ENCODE peak calls at places on chromosomes 12 and 14, in four cellular contexts. One of them, this sample, is unnamed.

GRCh38 chr12:94898388-94898787 is 105.1 kb downstream of the NDUFA12 start:
- DNase-seq in SJSA1: no peak
- DNase-seq in hepatocyte: no peak
- DNase-seq in GM23248: no peak
- DNase-seq in this sample: no peak

GRCh38 chr12:89525002-89525823 is 617 bp upstream of the GALNT4 start:
- DNase-seq in GM23248: peak; percentile 64
- DNase-seq in hepatocyte: peak; percentile 74
- DNase-seq in SJSA1: peak; percentile 70
- DNase-seq in this sample: peak; percentile 35

GRCh38 chr12:107402041-107403022 is 283.3 kb upstream of the PWP1 start:
- DNase-seq in GM23248: peak; percentile 78
- DNase-seq in hepatocyte: peak; percentile 73
- DNase-seq in SJSA1: peak; percentile 38
- DNase-seq in this sample: no peak

GRCh38 chr12:53122961-53123468 is 19.7 kb downstream of the SOAT2 start:
- DNase-seq in SJSA1: peak; percentile 3
- DNase-seq in hepatocyte: no peak
- DNase-seq in GM23248: peak; percentile 37
- DNase-seq in this sample: no peak

GRCh38 chr12:66603981-66604380 is 74.9 kb downstream of the GRIP1 start:
- DNase-seq in GM23248: no peak
- DNase-seq in SJSA1: no peak
- DNase-seq in hepatocyte: no peak
- DNase-seq in this sample: no peak

GRCh38 chr12:104610513-104611235 is 153.9 kb downstream of the CHST11 start:
- DNase-seq in SJSA1: no peak
- DNase-seq in GM23248: no peak
- DNase-seq in hepatocyte: no peak
- DNase-seq in this sample: no peak

GRCh38 chr14:76753799-76754198 is 7.5 kb upstream of the VASH1 start:
- DNase-seq in GM23248: no peak
- DNase-seq in hepatocyte: no peak
- DNase-seq in SJSA1: no peak
- DNase-seq in this sample: no peak

GRCh38 chr14:33573296-33573695 is 377.6 kb downstream of the EGLN3 start:
- DNase-seq in hepatocyte: no peak
- DNase-seq in GM23248: no peak
- DNase-seq in SJSA1: no peak
- DNase-seq in this sample: no peak

GRCh38 chr14:52325126-52325525 is 11.0 kb downstream of the PTGER2 start:
- DNase-seq in GM23248: peak; percentile 74
- DNase-seq in hepatocyte: no peak
- DNase-seq in SJSA1: no peak
- DNase-seq in this sample: no peak

GRCh38 chr12:53995311-53996187 is 4.4 kb upstream of the HOXC9 start:
- DNase-seq in hepatocyte: peak; percentile 71
- DNase-seq in SJSA1: peak; percentile 89
- DNase-seq in GM23248: peak; percentile 64
- DNase-seq in this sample: no peak

GRCh38 chr14:103762011-103762410 is 46.4 kb downstream of the ZFYVE21 start:
- DNase-seq in GM23248: peak; percentile 32
- DNase-seq in hepatocyte: no peak
- DNase-seq in SJSA1: peak; percentile 8
- DNase-seq in this sample: no peak

GRCh38 chr14:103056322-103057027 is 874 bp downstream of the CDC42BPB start:
- DNase-seq in GM23248: peak; percentile 70
- DNase-seq in SJSA1: no peak
- DNase-seq in hepatocyte: peak; percentile 87
- DNase-seq in this sample: peak; percentile 84

GRCh38 chr12:12749433-12749832 is 32.3 kb downstream of the CDKN1B start:
- DNase-seq in GM23248: no peak
- DNase-seq in hepatocyte: no peak
- DNase-seq in SJSA1: peak; percentile 83
- DNase-seq in this sample: no peak

GRCh38 chr12:59708059-59708458 is 112.2 kb downstream of the SLC16A7 start:
- DNase-seq in hepatocyte: no peak
- DNase-seq in SJSA1: no peak
- DNase-seq in GM23248: peak; percentile 75
- DNase-seq in this sample: no peak

GRCh38 chr12:12723681-12724420 is 6.7 kb downstream of the CDKN1B start:
- DNase-seq in GM23248: peak; percentile 65
- DNase-seq in hepatocyte: peak; percentile 52
- DNase-seq in SJSA1: peak; percentile 66
- DNase-seq in this sample: peak; percentile 42

GRCh38 chr12:42729532-42729895 is 140.0 kb upstream of the PRICKLE1 start:
- DNase-seq in SJSA1: no peak
- DNase-seq in hepatocyte: peak; percentile 28
- DNase-seq in GM23248: peak; percentile 14
- DNase-seq in this sample: no peak

GRCh38 chr12:52076811-52077210 is 2.7 kb upstream of the SMIM41 start:
- DNase-seq in SJSA1: no peak
- DNase-seq in hepatocyte: no peak
- DNase-seq in GM23248: no peak
- DNase-seq in this sample: no peak

GRCh38 chr14:75279153-75279738 is 618 bp downstream of the FOS start:
- DNase-seq in SJSA1: peak; percentile 48
- DNase-seq in GM23248: peak; percentile 83
- DNase-seq in hepatocyte: peak; percentile 57
- DNase-seq in this sample: peak; percentile 80

GRCh38 chr14:41899416-41899815 is 292.7 kb downstream of the LRFN5 start:
- DNase-seq in hepatocyte: no peak
- DNase-seq in GM23248: peak; percentile 31
- DNase-seq in SJSA1: no peak
- DNase-seq in this sample: no peak

DNA sequence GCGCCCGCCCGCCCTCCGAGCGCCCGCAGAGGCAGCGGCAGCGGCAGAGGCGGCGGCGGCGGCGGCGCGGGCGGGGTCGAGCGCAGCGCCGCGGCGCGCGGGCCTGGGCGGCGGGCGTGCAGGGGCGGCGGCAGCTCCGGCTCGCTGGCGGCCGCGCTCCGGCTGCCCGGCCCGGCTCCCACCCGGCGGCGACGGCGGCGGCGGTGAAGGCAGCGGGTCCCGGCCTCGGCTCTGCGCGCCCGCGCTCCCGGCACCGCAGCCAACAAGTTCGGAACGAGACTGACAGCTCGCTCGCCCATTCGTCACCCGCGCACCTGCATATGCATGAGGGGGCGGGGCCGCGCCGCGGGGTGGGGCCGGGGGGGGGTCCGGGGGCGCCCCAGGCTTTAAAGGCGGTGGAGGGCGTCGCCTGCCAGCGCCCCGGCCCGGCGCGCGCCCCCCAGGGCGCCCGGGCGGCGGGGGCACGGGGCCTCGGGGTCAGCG is at the start of gene JAG2:
- DNase-seq in hepatocyte: peak; percentile 56
- DNase-seq in SJSA1: no peak
- DNase-seq in GM23248: peak; percentile 33
- DNase-seq in this sample: peak; percentile 67
- H3K27ac ChIP-seq in hepatocyte: no peak within 1 kb of the TSS
- H3K27ac ChIP-seq in SJSA1: peak within 1 kb of the TSS; percentile 45
- H3K27ac ChIP-seq in GM23248: no peak within 1 kb of the TSS
- H3K27ac ChIP-seq in this sample: peak within 1 kb of the TSS; percentile 87

GRCh38 chr12:34606749-34607519 is 584.6 kb downstream of the ALG10 start:
- DNase-seq in hepatocyte: no peak
- DNase-seq in GM23248: no peak
- DNase-seq in SJSA1: no peak
- DNase-seq in this sample: no peak
- H3K9me3 ChIP-seq in hepatocyte: no peaks in the 10 kb centered on the region
- H3K9me3 ChIP-seq in GM23248: no peaks in the 10 kb centered on the region
- H3K9me3 ChIP-seq in SJSA1: peaks cover 6% of the 10 kb centered on the region
- H3K9me3 ChIP-seq in this sample: peaks cover 88% of the 10 kb centered on the region

DNA sequence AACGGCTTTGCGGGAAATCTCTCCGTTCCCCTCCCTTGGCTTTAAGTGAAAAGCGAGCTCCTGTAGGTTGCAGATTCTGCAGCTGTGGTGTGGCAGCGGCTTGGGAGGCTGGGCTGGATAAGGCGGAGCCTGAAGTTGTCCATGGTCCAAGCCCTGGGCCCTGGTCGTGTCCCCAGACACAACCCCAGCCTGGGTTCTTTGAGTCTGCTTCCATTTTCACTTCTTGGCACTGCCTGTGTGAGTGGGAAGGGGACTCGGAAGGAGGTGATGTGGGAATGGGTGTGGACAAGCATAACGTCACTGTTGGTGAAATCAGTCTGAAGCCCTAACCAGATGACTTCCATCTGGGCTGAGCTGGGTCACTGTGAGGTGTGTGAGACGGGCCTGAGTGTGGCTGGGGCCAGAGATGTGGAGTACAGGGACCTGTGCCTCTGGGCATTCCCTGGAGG is 43.0 kb upstream of the CTDSP2 start:
- DNase-seq in GM23248: peak; percentile 95
- DNase-seq in hepatocyte: peak; percentile 60
- DNase-seq in SJSA1: no peak
- DNase-seq in this sample: peak; percentile 83
- H3K4me3 ChIP-seq in GM23248: peak overlapping the region; percentile 58
- H3K4me3 ChIP-seq in hepatocyte: no peak overlapping the region
- H3K4me3 ChIP-seq in SJSA1: no peak overlapping the region
- H3K4me3 ChIP-seq in this sample: peak overlapping the region; percentile 50

DNA sequence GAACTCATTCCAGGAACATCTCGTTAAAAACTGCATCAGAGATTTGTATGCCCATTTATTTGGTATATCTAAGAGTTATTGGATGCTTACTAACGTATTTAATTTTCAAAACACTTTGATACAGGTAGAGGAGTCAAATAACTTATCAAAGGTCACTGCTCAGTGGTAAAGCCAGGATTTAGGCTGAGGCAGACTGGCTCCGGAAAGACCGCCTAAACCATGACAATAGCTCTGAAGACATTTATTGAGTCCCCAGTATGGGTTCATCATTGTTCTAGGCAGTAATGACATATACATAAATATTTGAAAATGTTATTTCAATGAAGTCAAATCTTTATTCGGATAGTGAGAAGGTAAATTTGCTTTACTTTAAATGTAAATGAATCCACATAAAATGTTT is 30.3 kb downstream of the WBP11 start:
- DNase-seq in SJSA1: no peak
- DNase-seq in hepatocyte: no peak
- DNase-seq in GM23248: no peak
- DNase-seq in this sample: no peak
- H3K27ac ChIP-seq in SJSA1: no peak overlapping the region
- H3K27ac ChIP-seq in hepatocyte: peak overlapping the region; percentile 94
- H3K27ac ChIP-seq in GM23248: no peak overlapping the region
- H3K27ac ChIP-seq in this sample: no peak overlapping the region

DNA sequence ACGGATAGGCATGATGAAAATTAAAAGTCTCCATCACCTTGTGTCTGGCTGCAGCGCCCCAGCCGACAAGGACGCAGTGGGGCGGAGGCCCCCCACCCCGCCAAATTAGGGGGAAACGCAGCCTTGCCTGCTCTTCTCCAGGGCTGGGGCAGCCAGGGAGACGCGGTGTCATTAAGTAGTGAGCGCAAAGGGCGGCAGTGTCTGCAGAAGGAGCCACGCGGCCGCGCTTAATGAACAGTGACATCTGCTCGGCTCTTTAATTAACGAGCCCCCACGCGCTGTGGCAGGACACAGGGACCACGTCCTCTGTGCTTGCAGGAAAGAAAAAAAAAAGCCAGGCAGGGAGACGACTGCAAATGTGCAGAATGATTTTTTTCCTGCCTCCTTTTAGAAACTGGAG is 93.4 kb upstream of the NCOR2 start:
- DNase-seq in GM23248: no peak
- DNase-seq in SJSA1: no peak
- DNase-seq in hepatocyte: no peak
- DNase-seq in this sample: no peak
- H3K9me3 ChIP-seq in GM23248: no peaks in the 10 kb centered on the region
- H3K9me3 ChIP-seq in SJSA1: no peaks in the 10 kb centered on the region
- H3K9me3 ChIP-seq in hepatocyte: no peaks in the 10 kb centered on the region
- H3K9me3 ChIP-seq in this sample: no peaks in the 10 kb centered on the region

GRCh38 chr14:66037361-66037760 is 448.8 kb upstream of the CCDC196 start:
- DNase-seq in GM23248: no peak
- DNase-seq in hepatocyte: no peak
- DNase-seq in SJSA1: no peak
- DNase-seq in this sample: no peak

GRCh38 chr14:66032800-66033199 is 453.4 kb upstream of the CCDC196 start:
- DNase-seq in hepatocyte: no peak
- DNase-seq in SJSA1: no peak
- DNase-seq in GM23248: no peak
- DNase-seq in this sample: no peak

GRCh38 chr14:66038214-66038977 is 447.8 kb upstream of the CCDC196 start:
- DNase-seq in hepatocyte: peak; percentile 76
- DNase-seq in GM23248: peak; percentile 91
- DNase-seq in SJSA1: no peak
- DNase-seq in this sample: no peak

GRCh38 chr14:66039495-66039894 is 446.7 kb upstream of the CCDC196 start:
- DNase-seq in SJSA1: no peak
- DNase-seq in hepatocyte: no peak
- DNase-seq in GM23248: no peak
- DNase-seq in this sample: no peak

DNA sequence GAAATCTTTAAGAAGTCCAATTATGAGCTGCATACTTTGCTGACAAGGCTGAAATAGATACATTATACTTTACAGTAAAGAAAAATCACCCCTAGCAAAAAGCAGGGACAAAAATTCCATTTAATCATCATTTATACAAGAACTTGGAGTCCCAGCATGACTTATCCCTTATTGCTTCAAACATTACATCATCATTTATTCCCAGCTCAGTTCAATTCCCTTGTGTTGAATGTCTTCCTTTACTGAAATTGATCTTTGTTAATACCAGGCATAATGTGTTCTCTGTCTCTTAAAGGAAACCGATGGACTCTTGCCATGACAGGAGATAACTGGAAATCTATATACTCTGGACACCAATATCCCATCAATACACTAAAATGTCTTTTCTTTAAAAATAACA is 449.6 kb upstream of the CCDC196 start:
- DNase-seq in SJSA1: no peak
- DNase-seq in hepatocyte: no peak
- DNase-seq in GM23248: peak; percentile 44
- DNase-seq in this sample: no peak
- H3K4me3 ChIP-seq in SJSA1: no peak overlapping the region
- H3K4me3 ChIP-seq in hepatocyte: no peak overlapping the region
- H3K4me3 ChIP-seq in GM23248: no peak overlapping the region
- H3K4me3 ChIP-seq in this sample: no peak overlapping the region

GRCh38 chr14:65872536-65872935 is 460.0 kb downstream of the FUT8 start:
- DNase-seq in hepatocyte: no peak
- DNase-seq in SJSA1: no peak
- DNase-seq in GM23248: peak; percentile 43
- DNase-seq in this sample: no peak
- H3K27ac ChIP-seq in hepatocyte: no peak overlapping the region
- H3K27ac ChIP-seq in SJSA1: no peak overlapping the region
- H3K27ac ChIP-seq in GM23248: no peak overlapping the region
- H3K27ac ChIP-seq in this sample: no peak overlapping the region

GRCh38 chr14:26233126-26233525 is 364.7 kb downstream of the NOVA1 start:
- DNase-seq in GM23248: no peak
- DNase-seq in SJSA1: no peak
- DNase-seq in hepatocyte: no peak
- DNase-seq in this sample: no peak
- H3K9me3 ChIP-seq in GM23248: no peaks in the 10 kb centered on the region
- H3K9me3 ChIP-seq in SJSA1: no peaks in the 10 kb centered on the region
- H3K9me3 ChIP-seq in hepatocyte: no peaks in the 10 kb centered on the region
- H3K9me3 ChIP-seq in this sample: no peaks in the 10 kb centered on the region